ENCODE peak calls at places on chromosomes 2 and 18, in seven cellular contexts. Z is SK-N-MC, T is Peyer's patch, U is RWPE2, E is psoas muscle, L is IMR-90, I is neural progenitor cell. J is an unnamed sample.

GRCh38 chr18:42274488-42275137 is 319.6 kb downstream of the PIK3C3 start:
- DNase-seq in T (no peak), L (peak; percentile 10), I (peak; percentile 23), Z (no peak), E (no peak), U (no peak), J (no peak)

GRCh38 chr2:219440388-219441256 is 6.0 kb downstream of the SPEG start:
- DNase-seq in L (peak; percentile 25), T (no peak), I (no peak), U (no peak), E (no peak), Z (no peak), J (no peak)

GRCh38 chr18:23822590-23823385 is 133.5 kb downstream of the LAMA3 start:
- DNase-seq in L (peak; percentile 49), T (no peak), U (no peak), E (no peak), I (no peak), Z (no peak), J (no peak)

GRCh38 chr2:225104971-225105370 is 62.7 kb upstream of the DOCK10 start:
- DNase-seq in U (no peak), E (no peak), T (no peak), L (no peak), Z (no peak), I (no peak), J (no peak)

GRCh38 chr2:145760781-145761649 is 1241.1 kb upstream of the ZEB2 start:
- DNase-seq in U (no peak), E (no peak), I (peak; percentile 5), Z (no peak), L (peak; percentile 79), T (no peak), J (no peak)

GRCh38 chr2:98477036-98477435 is 32.4 kb downstream of the INPP4A start:
- DNase-seq in U (no peak), Z (no peak), I (no peak), E (no peak), L (no peak), T (no peak), J (peak; percentile 67)

GRCh38 chr2:217162533-217162932 is 302.7 kb upstream of the TNP1 start:
- DNase-seq in E (no peak), L (peak; percentile 99), I (peak; percentile 19), Z (no peak), U (no peak), T (no peak), J (no peak)

GRCh38 chr2:167509585-167509984 is 621.3 kb downstream of the XIRP2 start:
- DNase-seq in Z (no peak), U (no peak), E (no peak), L (peak; percentile 81), T (no peak), I (peak; percentile 8), J (no peak)

GRCh38 chr2:188819781-188820180 is 154.4 kb upstream of the COL3A1 start:
- DNase-seq in E (no peak), Z (no peak), T (no peak), U (no peak), L (no peak), I (no peak), J (no peak)

GRCh38 chr2:134454931-134455330 is 201.1 kb downstream of the MGAT5 start:
- DNase-seq in L (no peak), Z (no peak), I (no peak), U (no peak), E (no peak), T (no peak), J (no peak)

GRCh38 chr2:231124833-231125232 is at the start of gene HTR2B:
- DNase-seq in T (no peak), L (peak; percentile 35), E (no peak), I (peak; percentile 24), Z (peak; percentile 61), U (no peak), J (no peak)
- H3K4me3 ChIP-seq in T (peak within 1 kb of the TSS; percentile 21), L (no peak within 1 kb of the TSS), E (peak within 1 kb of the TSS; percentile 2), I (no peak within 1 kb of the TSS), Z (peak within 1 kb of the TSS; percentile 58), U (no peak within 1 kb of the TSS), J (no peak within 1 kb of the TSS)

GRCh38 chr18:14912967-14913366 is 165.0 kb downstream of the ANKRD30B start:
- DNase-seq in L (no peak), E (no peak), T (no peak), I (no peak), U (no peak), Z (no peak), J (no peak)
- H3K9me3 ChIP-seq in L (peaks cover 31% of the 10 kb centered on the region), E (no peaks in the 10 kb centered on the region), T (no peaks in the 10 kb centered on the region), I (peaks cover 11% of the 10 kb centered on the region), U (no peaks in the 10 kb centered on the region), Z (no peaks in the 10 kb centered on the region), J (no peaks in the 10 kb centered on the region)

DNA sequence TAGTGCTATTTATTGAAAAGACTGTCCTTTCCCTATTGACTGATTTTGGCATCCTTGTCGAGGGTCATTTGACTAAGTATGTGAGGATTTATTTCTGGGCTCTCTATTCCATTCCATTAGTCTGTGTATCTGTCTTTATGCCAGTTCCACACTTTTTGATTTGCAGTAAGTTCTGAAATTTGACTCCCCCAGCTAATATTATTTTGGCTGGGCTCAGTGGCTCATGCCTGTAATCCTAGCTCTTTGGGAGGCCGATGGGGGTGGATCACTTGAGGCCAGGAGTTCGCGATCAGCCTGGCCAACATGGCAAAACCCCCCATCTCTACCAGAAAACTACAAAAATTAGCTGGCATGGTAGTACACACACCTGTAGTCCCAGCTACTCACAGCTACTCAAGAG is 46.8 kb upstream of the GAREM2 start:
- DNase-seq in U (no peak), L (no peak), Z (no peak), T (no peak), I (no peak), E (no peak), J (no peak)
- H3K4me3 ChIP-seq in U (no peak overlapping the region), L (no peak overlapping the region), Z (no peak overlapping the region), T (no peak overlapping the region), I (no peak overlapping the region), E (peak overlapping the region; percentile 22), J (no peak overlapping the region)

GRCh38 chr2:83874066-83874465 is 585.0 kb downstream of the SUCLG1 start:
- DNase-seq in L (no peak), Z (no peak), T (no peak), U (no peak), I (no peak), E (no peak), J (peak; percentile 51)
- H3K9me3 ChIP-seq in L (peaks cover 16% of the 10 kb centered on the region), Z (no peaks in the 10 kb centered on the region), T (no peaks in the 10 kb centered on the region), U (no peaks in the 10 kb centered on the region), I (no peaks in the 10 kb centered on the region), E (no peaks in the 10 kb centered on the region), J (peaks cover 62% of the 10 kb centered on the region)

GRCh38 chr2:110116033-110116710 is 550 bp upstream of the MALL start:
- DNase-seq in T (no peak), I (peak; percentile 53), U (no peak), Z (no peak), L (peak; percentile 54), E (peak; percentile 40), J (no peak)
- H3K4me3 ChIP-seq in T (peak overlapping the region; percentile 68), I (peak overlapping the region; percentile 57), U (peak overlapping the region; percentile 45), Z (no peak overlapping the region), L (no peak overlapping the region), E (peak overlapping the region; percentile 58), J (no peak overlapping the region)

GRCh38 chr18:73355076-73355475 is 487.3 kb upstream of the NETO1 start:
- DNase-seq in U (no peak), T (no peak), E (no peak), I (no peak), Z (no peak), L (peak; percentile 15), J (no peak)

DNA sequence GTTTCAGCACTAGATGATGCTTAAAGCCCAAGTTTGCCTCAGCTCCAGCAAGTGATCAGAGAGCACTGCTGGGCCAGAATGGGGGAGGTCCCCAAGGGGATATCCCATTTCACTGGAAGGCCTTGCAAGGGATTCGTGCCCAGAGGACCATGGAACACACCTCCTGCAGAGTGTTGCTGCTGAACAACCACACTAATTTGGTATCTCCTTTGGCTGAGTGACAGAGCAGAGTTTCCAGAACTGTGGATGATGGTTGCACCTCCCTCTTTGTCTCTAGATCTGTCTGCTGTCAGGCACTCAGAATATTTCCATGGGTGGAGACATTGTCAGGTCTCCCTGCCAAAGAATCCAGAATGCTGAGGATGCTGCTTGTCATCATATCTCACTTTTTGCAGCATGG is 484.8 kb upstream of the NETO1 start:
- DNase-seq in T (no peak), E (no peak), I (no peak), Z (no peak), U (no peak), L (peak; percentile 2), J (no peak)
- H3K9me3 ChIP-seq in T (no peaks in the 10 kb centered on the region), E (no peaks in the 10 kb centered on the region), I (no peaks in the 10 kb centered on the region), Z (no peaks in the 10 kb centered on the region), U (no peaks in the 10 kb centered on the region), L (no peaks in the 10 kb centered on the region), J (no peaks in the 10 kb centered on the region)

GRCh38 chr2:174491947-174492346 is 5.1 kb upstream of the GPR155 start:
- DNase-seq in U (no peak), L (no peak), Z (no peak), I (no peak), T (no peak), E (no peak), J (no peak)

GRCh38 chr2:174492963-174493431 is 6.2 kb upstream of the GPR155 start:
- DNase-seq in Z (no peak), I (no peak), T (no peak), E (no peak), U (no peak), L (no peak), J (peak; percentile 86)

GRCh38 chr2:174495365-174496012 is 8.7 kb upstream of the GPR155 start:
- DNase-seq in L (peak; percentile 7), T (no peak), Z (no peak), I (peak; percentile 61), U (no peak), E (no peak), J (no peak)

GRCh38 chr2:174490032-174490431 is 3.2 kb upstream of the GPR155 start:
- DNase-seq in E (no peak), U (no peak), T (no peak), L (no peak), Z (no peak), I (no peak), J (no peak)

GRCh38 chr2:174493549-174494331 is 6.9 kb upstream of the GPR155 start:
- DNase-seq in U (no peak), L (no peak), I (no peak), Z (no peak), E (no peak), T (no peak), J (no peak)
- H3K4me3 ChIP-seq in U (no peak overlapping the region), L (no peak overlapping the region), I (no peak overlapping the region), Z (no peak overlapping the region), E (no peak overlapping the region), T (no peak overlapping the region), J (no peak overlapping the region)

DNA sequence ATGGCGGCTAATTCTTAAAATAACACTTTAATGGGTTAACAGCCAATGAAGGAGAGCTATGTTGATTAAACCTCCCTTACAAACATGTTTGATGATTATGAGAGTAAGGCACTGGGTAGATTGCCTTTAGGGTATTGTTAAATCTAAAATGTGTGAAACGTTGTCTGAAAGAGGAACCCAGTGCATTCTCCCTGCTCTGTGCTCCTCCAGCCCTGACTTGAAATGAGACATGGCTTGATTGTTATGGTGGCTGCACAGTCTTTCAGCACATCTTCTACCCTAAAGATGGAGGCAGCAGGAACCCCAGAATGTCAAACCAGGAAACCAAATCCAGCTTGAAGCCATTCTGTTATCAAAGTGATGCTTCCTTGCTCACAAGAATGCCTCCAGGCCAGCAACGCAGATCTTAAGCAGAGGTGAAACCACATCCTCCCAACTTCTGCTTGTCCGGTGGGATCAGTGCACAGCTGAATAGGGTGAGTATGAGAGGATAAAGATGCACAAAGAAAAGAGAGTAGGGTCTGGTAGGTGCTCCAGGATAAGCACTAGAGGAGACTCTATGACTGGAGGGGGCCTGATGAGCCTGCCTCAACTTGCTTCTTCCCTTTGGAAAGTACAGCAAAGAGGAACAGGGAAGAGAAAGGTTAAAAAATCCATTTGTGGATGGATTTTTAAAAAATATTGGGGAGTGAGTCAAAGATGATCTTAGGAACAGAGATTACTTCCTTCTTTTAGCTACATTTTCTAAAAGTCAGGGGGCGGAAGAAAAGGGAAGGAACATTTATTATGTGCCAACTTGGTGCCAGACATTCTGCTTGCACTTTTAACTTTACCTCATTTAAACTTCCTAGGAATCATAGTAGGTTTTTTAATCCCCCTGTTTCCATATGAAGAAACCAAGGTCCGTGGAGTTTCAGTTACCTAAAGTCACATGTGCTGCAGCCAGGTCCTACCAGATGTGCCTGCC is 523.0 kb downstream of the TXNL1 start:
- DNase-seq in L (peak; percentile 25), T (no peak), E (no peak), I (no peak), U (no peak), Z (no peak), J (no peak)
- H3K9me3 ChIP-seq in L (no peaks in the 10 kb centered on the region), T (no peaks in the 10 kb centered on the region), E (no peaks in the 10 kb centered on the region), I (no peaks in the 10 kb centered on the region), U (no peaks in the 10 kb centered on the region), Z (no peaks in the 10 kb centered on the region), J (no peaks in the 10 kb centered on the region)

J was measured in spleen.